ENCODE peak calls at places on chromosomes 6 and 20, in nine cellular contexts. N is IMR-90, C is heart left ventricle, G is right lobe of liver, Y is ovary, S is tibial nerve, Q is HCT116, A is adrenal gland, B is stomach. J is an unnamed sample.

GRCh38 chr6:87789198-87789899 is 87.3 kb upstream of the AKIRIN2 start:
- DNase-seq in N (peak), C (no peak), G (no peak), Y (peak), S (no peak), Q (no peak), A (peak), B (no peak), J (no peak)

GRCh38 chr6:84926756-84927155 is 162.4 kb upstream of the TBX18 start:
- DNase-seq in N (no peak), C (no peak), G (no peak), Y (no peak), S (no peak), Q (no peak), A (no peak), B (no peak), J (no peak)

GRCh38 chr6:120478650-120479049 is 855.6 kb downstream of the TBC1D32 start:
- DNase-seq in N (no peak), C (no peak), G (no peak), Y (no peak), S (no peak), Q (no peak), A (no peak), B (no peak), J (no peak)

GRCh38 chr6:169019727-169020491 is 233.7 kb downstream of the THBS2 start:
- DNase-seq in N (peak), C (no peak), G (no peak), Y (no peak), S (no peak), Q (no peak), A (no peak), B (no peak), J (no peak)

GRCh38 chr6:16711551-16712249 is 49.6 kb downstream of the ATXN1 start:
- DNase-seq in N (no peak), C (no peak), G (no peak), Y (no peak), S (no peak), Q (peak), A (no peak), B (no peak), J (no peak)

GRCh38 chr6:26121141-26122004 is 34.1 kb downstream of the HFE start:
- DNase-seq in N (peak), C (no peak), G (no peak), Y (peak), S (no peak), Q (peak), A (no peak), B (no peak), J (no peak)

GRCh38 chr6:44624226-44624625 is 236.7 kb downstream of the CDC5L start:
- DNase-seq in N (no peak), C (no peak), G (no peak), Y (no peak), S (no peak), Q (no peak), A (no peak), B (no peak), J (no peak)

GRCh38 chr20:19993937-19994667 is 23.1 kb upstream of the NAA20 start:
- DNase-seq in N (peak), C (peak), G (no peak), Y (no peak), S (no peak), Q (peak), A (no peak), B (no peak), J (no peak)

GRCh38 chr6:148723484-148723883 is 23.3 kb upstream of the UST start:
- DNase-seq in N (peak), C (no peak), G (no peak), Y (no peak), S (no peak), Q (no peak), A (no peak), B (no peak), J (no peak)

GRCh38 chr6:123625697-123626096 is 11.1 kb downstream of the TRDN start:
- DNase-seq in N (no peak), C (no peak), G (no peak), Y (no peak), S (no peak), Q (no peak), A (no peak), B (no peak), J (no peak)

GRCh38 chr6:44261581-44261980 is 3.8 kb downstream of the NFKBIE start:
- DNase-seq in N (no peak), C (no peak), G (peak), Y (no peak), S (no peak), Q (no peak), A (no peak), B (no peak), J (no peak)

GRCh38 chr20:47691632-47692031 is 93.6 kb downstream of the SULF2 start:
- DNase-seq in N (peak), C (no peak), G (no peak), Y (no peak), S (no peak), Q (no peak), A (no peak), B (no peak), J (no peak)

GRCh38 chr20:49519212-49519712 is 36.8 kb upstream of the KCNB1 start:
- DNase-seq in N (no peak), C (no peak), G (no peak), Y (no peak), S (no peak), Q (no peak), A (no peak), B (no peak), J (no peak)

GRCh38 chr6:158411998-158412397 is 99.7 kb downstream of the TULP4 start:
- DNase-seq in N (no peak), C (no peak), G (no peak), Y (no peak), S (no peak), Q (peak), A (no peak), B (no peak), J (no peak)

GRCh38 chr6:74863968-74864367 is 341.9 kb downstream of the COL12A1 start:
- DNase-seq in N (no peak), C (no peak), G (no peak), Y (peak), S (no peak), Q (no peak), A (no peak), B (no peak), J (no peak)

GRCh38 chr20:58619847-58620431 is 31.1 kb upstream of the STX16 start:
- DNase-seq in N (no peak), C (no peak), G (no peak), Y (no peak), S (no peak), Q (peak), A (no peak), B (no peak), J (no peak)

GRCh38 chr6:7173843-7174503 is 66.2 kb downstream of the RREB1 start:
- DNase-seq in N (no peak), C (peak), G (no peak), Y (no peak), S (no peak), Q (no peak), A (no peak), B (no peak), J (no peak)

GRCh38 chr6:166784691-166785090 is 157.6 kb upstream of the RPS6KA2 start:
- DNase-seq in N (peak), C (no peak), G (no peak), Y (no peak), S (no peak), Q (no peak), A (no peak), B (no peak), J (no peak)

GRCh38 chr20:42125426-42125825 is 507.2 kb upstream of the CHD6 start:
- DNase-seq in N (no peak), C (no peak), G (no peak), Y (no peak), S (no peak), Q (no peak), A (no peak), B (no peak), J (no peak)

GRCh38 chr20:35319206-35320197 is 27.3 kb upstream of the FAM83C start:
- DNase-seq in N (peak), C (no peak), G (no peak), Y (no peak), S (no peak), Q (no peak), A (no peak), B (no peak), J (no peak)

GRCh38 chr20:21437816-21438215 is 40.5 kb upstream of the NKX2-4 start:
- DNase-seq in N (no peak), C (no peak), G (no peak), Y (no peak), S (no peak), Q (no peak), A (no peak), B (no peak), J (no peak)

GRCh38 chr20:11246251-11246775 is 572.5 kb upstream of the JAG1 start:
- DNase-seq in N (no peak), C (no peak), G (no peak), Y (no peak), S (no peak), Q (no peak), A (no peak), B (no peak), J (no peak)

GRCh38 chr20:17629678-17630089 is 52.4 kb downstream of the RRBP1 start:
- DNase-seq in N (no peak), C (no peak), G (peak), Y (no peak), S (no peak), Q (no peak), A (no peak), B (no peak), J (no peak)

GRCh38 chr6:12343440-12344162 is 53.4 kb downstream of the EDN1 start:
- DNase-seq in N (peak), C (no peak), G (peak), Y (no peak), S (no peak), Q (no peak), A (no peak), B (peak), J (no peak)

GRCh38 chr6:151716446-151717047 is 90.9 kb upstream of the ESR1 start:
- DNase-seq in N (no peak), C (no peak), G (no peak), Y (no peak), S (no peak), Q (no peak), A (peak), B (no peak), J (no peak)

GRCh38 chr6:40950986-40951730 is 87.9 kb downstream of the UNC5CL start:
- DNase-seq in N (peak), C (no peak), G (no peak), Y (no peak), S (no peak), Q (no peak), A (no peak), B (no peak), J (no peak)

GRCh38 chr6:10205120-10205519 is 209.8 kb downstream of the TFAP2A start:
- DNase-seq in N (no peak), C (no peak), G (no peak), Y (no peak), S (no peak), Q (no peak), A (no peak), B (no peak), J (no peak)

GRCh38 chr6:129050086-129050485 is 167.1 kb downstream of the LAMA2 start:
- DNase-seq in N (peak), C (no peak), G (no peak), Y (no peak), S (no peak), Q (no peak), A (no peak), B (no peak), J (no peak)

GRCh38 chr6:31130751-31131150 is 8.1 kb downstream of the PSORS1C2 start:
- DNase-seq in N (no peak), C (no peak), G (no peak), Y (no peak), S (no peak), Q (no peak), A (no peak), B (no peak), J (no peak)

GRCh38 chr6:143195349-143195845 is 134.7 kb downstream of the AIG1 start:
- DNase-seq in N (no peak), C (peak), G (no peak), Y (peak), S (no peak), Q (no peak), A (peak), B (no peak), J (no peak)

GRCh38 chr6:33755070-33755869 is 8.6 kb upstream of the IP6K3 start:
- DNase-seq in N (no peak), C (no peak), G (no peak), Y (no peak), S (no peak), Q (no peak), A (no peak), B (no peak), J (no peak)
- TF ChIP-seq POLR2A in N (no peak), C (no peak), G (no peak), Y (no peak), S (no peak), Q (no peak), A (no peak), B (no peak), J (no peak)

DNA sequence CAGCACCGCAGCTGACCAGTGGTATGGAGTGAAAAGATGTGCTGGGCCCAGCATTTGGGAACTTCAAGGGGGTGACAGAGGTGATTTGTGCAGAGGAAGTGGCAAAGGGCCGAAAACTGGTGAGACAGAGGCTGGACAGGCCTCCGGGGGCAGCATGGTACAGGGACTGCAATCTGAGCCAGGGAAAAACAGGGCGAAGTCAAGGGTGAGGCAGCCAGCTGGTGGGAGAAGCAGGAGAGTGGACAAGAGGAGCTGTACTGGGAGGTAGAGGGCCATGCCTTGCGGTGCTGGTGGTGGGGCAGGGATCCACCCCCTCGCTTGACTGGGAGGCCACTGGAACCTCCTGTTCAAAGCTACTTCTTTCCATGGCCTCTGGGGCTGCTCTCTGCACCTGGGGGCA is 7.3 kb upstream of the GFRA4 start:
- DNase-seq in N (peak), C (no peak), G (no peak), Y (no peak), S (no peak), Q (no peak), A (no peak), B (no peak), J (peak)
- TF ChIP-seq POLR2A in N (no peak), C (no peak), G (no peak), Y (no peak), S (no peak), Q (no peak), A (no peak), B (no peak), J (no peak)

DNA sequence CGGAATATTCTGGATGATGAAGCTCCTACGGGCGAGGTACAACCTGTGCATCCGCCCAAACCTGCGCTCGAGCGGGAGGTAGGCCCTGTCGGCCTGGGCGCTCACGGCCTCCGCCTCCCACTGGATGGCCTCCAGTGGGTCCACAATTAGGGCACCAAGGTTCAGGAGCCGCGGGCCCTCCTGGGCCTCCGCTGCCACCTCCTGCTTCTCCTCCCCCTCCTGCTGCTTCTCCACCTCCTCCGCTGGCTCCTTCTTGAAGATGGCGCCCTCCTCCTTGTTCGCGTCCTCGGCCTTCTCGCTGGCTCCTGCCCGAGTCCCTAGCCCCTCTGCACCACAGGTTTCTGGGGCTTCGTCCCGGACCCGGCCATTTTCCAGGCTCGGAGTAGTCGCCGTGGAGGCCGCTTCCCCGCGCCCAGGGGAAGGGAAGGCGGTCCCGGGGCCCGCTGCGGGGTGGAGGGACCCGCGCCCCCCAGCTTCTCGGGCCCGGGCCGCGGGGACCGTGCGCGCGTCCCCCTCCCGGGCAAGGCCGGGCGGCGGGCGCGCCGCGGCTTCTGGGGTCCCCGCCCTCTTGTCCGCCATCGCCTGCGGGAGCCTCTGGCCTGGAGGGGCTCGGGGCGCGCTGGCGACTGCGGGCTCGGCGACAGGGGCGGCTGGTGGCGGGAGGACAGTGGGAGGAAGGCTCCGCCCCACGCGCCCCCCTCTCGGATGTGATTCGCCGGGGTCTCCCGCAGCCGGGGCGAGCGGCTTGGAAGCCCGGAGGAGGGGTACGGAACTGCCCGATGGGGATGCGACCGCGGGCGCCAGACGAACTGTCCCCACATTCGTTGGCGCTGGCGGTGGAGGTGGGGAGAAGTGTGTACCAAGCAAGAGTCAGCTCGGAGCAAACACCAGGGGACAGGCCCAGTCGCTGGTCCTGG is 17.6 kb downstream of the PLAGL2 start:
- DNase-seq in N (peak), C (peak), G (peak), Y (peak), S (no peak), Q (no peak), A (peak), B (peak), J (peak)
- TF ChIP-seq POLR2A in N (no peak), C (no peak), G (no peak), Y (no peak), S (no peak), Q (no peak), A (no peak), B (no peak), J (no peak)

GRCh38 chr6:13814176-13814937 is at the start of gene MCUR1:
- DNase-seq in N (peak), C (peak), G (peak), Y (peak), S (peak), Q (peak), A (peak), B (peak), J (peak)
- TF ChIP-seq POLR2A in N (peak), C (no peak), G (peak), Y (peak), S (peak), Q (peak), A (peak), B (no peak), J (peak)

GRCh38 chr20:46350201-46350985 is 42.1 kb upstream of the CDH22 start:
- DNase-seq in N (peak), C (no peak), G (no peak), Y (no peak), S (no peak), Q (no peak), A (peak), B (no peak), J (peak)

GRCh38 chr20:46349742-46350056 is 41.4 kb upstream of the CDH22 start:
- DNase-seq in N (no peak), C (no peak), G (no peak), Y (no peak), S (no peak), Q (no peak), A (no peak), B (peak), J (no peak)

GRCh38 chr20:46350986-46351267 is 42.6 kb upstream of the CDH22 start:
- DNase-seq in N (no peak), C (no peak), G (no peak), Y (no peak), S (no peak), Q (no peak), A (no peak), B (no peak), J (no peak)

GRCh38 chr20:46352370-46352938 is 44.2 kb upstream of the CDH22 start:
- DNase-seq in N (no peak), C (no peak), G (peak), Y (no peak), S (no peak), Q (no peak), A (no peak), B (no peak), J (no peak)

DNA sequence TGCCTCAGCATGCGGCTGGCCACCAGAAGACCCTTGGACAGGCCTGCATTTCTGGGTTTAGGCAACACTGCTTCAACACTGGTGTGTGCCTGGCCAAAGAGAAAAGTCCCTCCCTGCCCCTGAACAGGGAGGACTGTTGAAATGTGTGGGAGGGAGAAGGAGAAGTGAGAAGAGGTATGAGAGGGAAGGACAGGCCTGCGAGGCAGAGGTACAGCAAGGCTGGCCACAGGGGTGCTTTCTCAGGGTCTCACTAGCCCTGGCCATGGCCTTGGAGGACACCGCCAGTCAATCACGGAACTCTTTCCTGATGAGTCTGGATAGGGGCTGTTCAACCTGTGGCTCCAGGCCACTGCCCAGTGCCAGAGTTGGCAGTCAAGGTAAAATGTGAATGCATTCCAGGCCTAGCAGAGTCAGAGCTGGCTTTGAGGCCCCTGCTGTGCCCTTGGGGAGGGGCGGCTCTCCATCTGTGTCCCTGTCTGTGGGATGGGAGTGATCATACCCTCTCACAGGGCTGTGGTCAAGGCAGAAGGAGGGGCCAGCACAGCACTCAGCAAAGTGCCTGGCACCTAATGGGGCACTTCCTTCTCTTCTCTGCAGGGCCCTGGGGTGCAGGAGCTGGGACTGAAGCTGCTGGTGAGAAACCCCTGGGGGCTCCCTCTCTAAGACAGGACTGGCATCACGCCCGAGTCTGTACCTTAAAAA is 43.2 kb upstream of the CDH22 start:
- DNase-seq in N (no peak), C (no peak), G (no peak), Y (no peak), S (no peak), Q (no peak), A (peak), B (no peak), J (no peak)
- TF ChIP-seq POLR2A in N (no peak), C (no peak), G (no peak), Y (no peak), S (no peak), Q (no peak), A (no peak), B (no peak), J (no peak)

DNA sequence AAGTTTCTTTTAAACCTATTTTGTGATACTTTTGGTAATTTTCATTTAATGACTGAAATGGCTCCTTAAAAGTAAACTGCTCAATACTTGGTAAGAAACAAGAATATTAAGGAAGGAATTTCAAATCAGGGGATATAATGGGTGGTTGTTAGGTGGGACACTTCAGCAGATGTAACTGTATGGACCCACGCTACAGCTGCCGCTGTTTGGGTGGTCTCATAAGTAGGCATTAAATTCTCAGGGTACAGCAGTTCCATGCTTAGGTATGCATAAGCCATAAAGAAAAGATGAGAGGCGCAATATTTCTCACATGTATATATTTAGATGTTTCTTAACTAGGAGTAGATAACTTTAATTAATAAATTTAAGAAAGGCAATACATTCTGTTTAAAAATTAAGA is 35.0 kb downstream of the COL19A1 start:
- DNase-seq in N (no peak), C (no peak), G (no peak), Y (no peak), S (no peak), Q (no peak), A (no peak), B (no peak), J (no peak)
- TF ChIP-seq POLR2A in N (no peak), C (no peak), G (no peak), Y (no peak), S (no peak), Q (no peak), A (no peak), B (no peak), J (no peak)